ENCODE peak calls at places on chromosome 20, in seven cellular contexts. Y is HepG2, I is K562, G is SK-N-SH, W is HCT116, V is GM12878, X is H1. P is an unnamed sample.
A peak's percentile ranks its signal among the peaks of the same experiment; 100 is the strongest.

GRCh38 chr20:4074877-4075455 is 59.6 kb upstream of the RNF24 start:
- DNase-seq in X (peak; percentile 30), V (no peak), G (no peak), W (no peak), I (peak; percentile 66), Y (no peak), P (no peak)

GRCh38 chr20:54173653-54174451 is at the start of gene CYP24A1:
- DNase-seq in I (no peak), X (peak; percentile 78), V (no peak), W (no peak), G (peak; percentile 52), Y (peak; percentile 80), P (peak; percentile 51)

GRCh38 chr20:20369353-20370086 is 1.6 kb downstream of the INSM1 start:
- DNase-seq in V (no peak), I (no peak), X (peak; percentile 78), W (no peak), Y (no peak), G (peak; percentile 50), P (peak; percentile 89)

GRCh38 chr20:37907330-37907676 is 4.4 kb downstream of the VSTM2L start:
- DNase-seq in I (no peak), G (no peak), X (no peak), W (no peak), V (no peak), Y (no peak), P (no peak)

GRCh38 chr20:32526125-32526524 is 59.0 kb downstream of the NOL4L start:
- DNase-seq in Y (no peak), X (no peak), W (no peak), G (no peak), I (no peak), V (peak; percentile 42), P (no peak)

GRCh38 chr20:51446230-51446629 is 96.3 kb downstream of the NFATC2 start:
- DNase-seq in V (no peak), X (no peak), W (no peak), I (no peak), G (no peak), Y (no peak), P (no peak)

GRCh38 chr20:58306421-58307261 is 2.9 kb upstream of the RAB22A start:
- DNase-seq in V (peak; percentile 85), I (no peak), X (no peak), Y (peak; percentile 37), G (no peak), W (no peak), P (peak; percentile 22)

GRCh38 chr20:48718914-48719578 is 108.8 kb downstream of the PREX1 start:
- DNase-seq in X (no peak), I (no peak), G (no peak), W (no peak), Y (no peak), V (no peak), P (no peak)

GRCh38 chr20:50070361-50070760 is 42.6 kb downstream of the UBE2V1 start:
- DNase-seq in W (no peak), Y (peak; percentile 47), I (no peak), X (no peak), G (no peak), V (no peak), P (no peak)

GRCh38 chr20:10537850-10538480 is 102.9 kb downstream of the SLX4IP start:
- DNase-seq in V (no peak), Y (no peak), G (no peak), W (no peak), I (no peak), X (no peak), P (no peak)

GRCh38 chr20:45518282-45518681 is 2.9 kb upstream of the SPINT3 start:
- DNase-seq in I (no peak), G (no peak), X (no peak), W (no peak), V (no peak), Y (no peak), P (peak; percentile 13)

GRCh38 chr20:59175861-59176260 is 12.2 kb downstream of the ZNF831 start:
- DNase-seq in G (no peak), I (no peak), W (no peak), V (no peak), X (no peak), Y (no peak), P (no peak)

GRCh38 chr20:38339993-38340392 is 6.3 kb upstream of the LBP start:
- DNase-seq in I (no peak), V (no peak), X (no peak), G (no peak), W (no peak), Y (no peak), P (no peak)

GRCh38 chr20:4272225-4272624 is 256.9 kb upstream of the RNF24 start:
- DNase-seq in Y (no peak), I (no peak), G (no peak), V (no peak), W (no peak), X (no peak), P (no peak)

GRCh38 chr20:45138451-45139300 is 14.4 kb upstream of the WFDC12 start:
- DNase-seq in X (peak; percentile 99), G (peak; percentile 39), W (peak; percentile 21), V (no peak), Y (peak; percentile 34), I (peak; percentile 83), P (no peak)

GRCh38 chr20:47205577-47206123 is 150.8 kb downstream of the ZMYND8 start:
- DNase-seq in Y (peak; percentile 78), G (peak; percentile 78), V (peak; percentile 31), X (peak; percentile 71), W (peak; percentile 77), I (peak; percentile 74), P (peak; percentile 94)

GRCh38 chr20:47335251-47336012 is 21.1 kb downstream of the ZMYND8 start:
- DNase-seq in V (no peak), G (no peak), I (no peak), X (no peak), Y (no peak), W (no peak), P (no peak)

GRCh38 chr20:51760905-51761544 is 7.2 kb downstream of the ATP9A start:
- DNase-seq in G (no peak), I (no peak), W (no peak), V (no peak), Y (peak; percentile 100), X (no peak), P (no peak)

GRCh38 chr20:57658447-57659130 is 38.4 kb upstream of the ZBP1 start:
- DNase-seq in W (no peak), I (no peak), Y (no peak), X (no peak), G (peak; percentile 23), V (no peak), P (no peak)

GRCh38 chr20:5114403-5114802 is 5.4 kb downstream of the PCNA start:
- DNase-seq in Y (no peak), G (no peak), I (no peak), X (no peak), W (no peak), V (no peak), P (no peak)

GRCh38 chr20:17533396-17533795 is 2.2 kb upstream of the BFSP1 start:
- DNase-seq in Y (peak; percentile 71), G (peak; percentile 39), X (no peak), I (peak; percentile 12), W (peak; percentile 51), V (no peak), P (peak; percentile 87)

GRCh38 chr20:17534077-17534476 is 2.9 kb upstream of the BFSP1 start:
- DNase-seq in V (no peak), Y (no peak), I (no peak), G (no peak), W (no peak), X (no peak), P (no peak)

GRCh38 chr20:17538517-17539170 is 7.5 kb upstream of the BFSP1 start:
- DNase-seq in V (peak; percentile 21), W (no peak), X (no peak), G (no peak), Y (no peak), I (peak; percentile 16), P (peak; percentile 88)

GRCh38 chr20:17537959-17538358 is 6.8 kb upstream of the BFSP1 start:
- DNase-seq in W (no peak), X (no peak), G (no peak), V (no peak), I (no peak), Y (no peak), P (no peak)

GRCh38 chr20:17536944-17537444 is 5.8 kb upstream of the BFSP1 start:
- DNase-seq in X (peak; percentile 78), Y (peak; percentile 90), W (peak; percentile 64), G (peak; percentile 78), I (peak; percentile 69), V (no peak), P (peak; percentile 68)
- TF ChIP-seq JUND in X (no peak), Y (no peak), W (no peak), G (no peak), I (no peak), V (no peak), P (no peak)

DNA sequence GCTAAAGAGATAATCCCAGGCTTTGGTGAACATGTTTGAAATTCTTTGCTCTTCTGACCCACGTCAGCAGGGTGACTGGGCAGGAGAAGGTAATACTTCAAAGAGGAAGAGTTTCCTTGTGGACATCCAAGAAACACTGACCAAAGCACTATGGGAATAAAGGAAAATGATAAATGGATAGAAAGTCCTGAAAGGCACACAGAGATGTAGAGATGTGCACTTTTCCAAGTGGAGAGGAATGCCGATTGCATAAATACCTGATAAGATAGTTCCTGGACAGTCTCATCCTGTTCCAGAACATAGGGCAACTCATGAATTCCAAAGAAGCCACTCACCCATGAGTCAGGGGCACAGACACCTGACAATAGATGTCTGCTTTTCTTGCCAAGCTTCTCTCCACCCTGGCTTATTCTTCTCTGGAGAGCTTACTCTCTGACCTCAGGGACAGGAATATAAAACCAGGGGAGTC is 191.3 kb upstream of the FOXA2 start:
- DNase-seq in I (no peak), G (no peak), Y (peak; percentile 38), V (no peak), W (peak; percentile 21), X (no peak), P (no peak)
- TF ChIP-seq JUND in I (no peak), G (peak; percentile 45), Y (no peak), V (no peak), W (peak; percentile 50), X (no peak), P (no peak)

GRCh38 chr20:34621036-34621343 is 55.9 kb downstream of the PIGU start:
- DNase-seq in W (no peak), X (no peak), G (no peak), I (no peak), V (no peak), Y (no peak), P (no peak)

GRCh38 chr20:34618676-34619075 is 58.2 kb downstream of the PIGU start:
- DNase-seq in I (no peak), V (no peak), W (no peak), G (no peak), X (no peak), Y (no peak), P (no peak)

DNA sequence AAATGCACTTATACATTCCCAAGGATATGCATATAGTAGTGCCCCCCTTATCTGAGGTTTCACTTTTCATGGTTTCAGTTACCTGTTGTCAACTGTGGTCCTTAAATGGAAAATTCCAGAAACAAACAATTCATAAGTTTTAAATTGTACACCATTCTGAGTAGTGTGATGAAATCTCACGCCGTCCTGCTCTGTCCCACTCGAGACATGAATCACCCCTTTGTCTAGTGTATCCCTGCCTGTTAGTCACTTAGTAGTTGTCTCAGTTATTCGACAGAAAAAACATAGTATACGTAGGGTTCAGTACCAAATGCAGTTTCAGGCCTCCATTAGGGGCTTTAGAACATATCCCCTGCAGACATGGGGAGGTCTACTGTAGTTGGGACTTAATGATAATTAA is 57.0 kb downstream of the MAP1LC3A start:
- DNase-seq in X (peak; percentile 2), Y (peak; percentile 36), V (no peak), I (no peak), W (no peak), G (no peak), P (no peak)
- TF ChIP-seq JUND in X (no peak), Y (no peak), V (no peak), I (no peak), W (no peak), G (no peak), P (no peak)

GRCh38 chr20:25532015-25532751 is 53.1 kb downstream of the NINL start:
- DNase-seq in X (peak; percentile 75), G (peak; percentile 64), V (no peak), I (no peak), W (no peak), Y (peak; percentile 41), P (no peak)
- TF ChIP-seq JUND in X (no peak), G (no peak), V (no peak), I (no peak), W (no peak), Y (no peak), P (no peak)

P was measured in T47D.